ENCODE peak calls at places on chromosomes 3 and 15, in eight cellular contexts. One of them, this sample, is unnamed.

GRCh38 chr3:188941103-188941502 is 230.7 kb upstream of the TPRG1 start:
- DNase-seq in thyroid gland: no peak
- DNase-seq in A549: no peak
- DNase-seq in brain microvascular endothelial cell: no peak
- DNase-seq in astrocyte: no peak
- DNase-seq in heart left ventricle: no peak
- DNase-seq in upper lobe of right lung: no peak
- DNase-seq in H9: no peak
- DNase-seq in this sample: no peak

GRCh38 chr3:192772495-192772894 is 45.2 kb upstream of the FGF12 start:
- DNase-seq in upper lobe of right lung: no peak
- DNase-seq in H9: peak
- DNase-seq in heart left ventricle: no peak
- DNase-seq in astrocyte: peak
- DNase-seq in thyroid gland: peak
- DNase-seq in brain microvascular endothelial cell: peak
- DNase-seq in A549: no peak
- DNase-seq in this sample: peak

GRCh38 chr15:28019594-28020320 is 79.4 kb downstream of the OCA2 start:
- DNase-seq in brain microvascular endothelial cell: no peak
- DNase-seq in astrocyte: no peak
- DNase-seq in thyroid gland: no peak
- DNase-seq in A549: no peak
- DNase-seq in H9: peak
- DNase-seq in upper lobe of right lung: no peak
- DNase-seq in heart left ventricle: no peak
- DNase-seq in this sample: no peak

GRCh38 chr15:25712192-25712960 is 150.8 kb downstream of the ATP10A start:
- DNase-seq in thyroid gland: no peak
- DNase-seq in brain microvascular endothelial cell: no peak
- DNase-seq in A549: no peak
- DNase-seq in H9: no peak
- DNase-seq in upper lobe of right lung: no peak
- DNase-seq in astrocyte: no peak
- DNase-seq in heart left ventricle: no peak
- DNase-seq in this sample: no peak

GRCh38 chr3:135084404-135084803 is 289.3 kb downstream of the EPHB1 start:
- DNase-seq in H9: no peak
- DNase-seq in A549: no peak
- DNase-seq in astrocyte: peak
- DNase-seq in upper lobe of right lung: no peak
- DNase-seq in thyroid gland: peak
- DNase-seq in heart left ventricle: no peak
- DNase-seq in brain microvascular endothelial cell: no peak
- DNase-seq in this sample: no peak

GRCh38 chr3:178203152-178203551 is 333.1 kb upstream of the KCNMB2 start:
- DNase-seq in astrocyte: peak
- DNase-seq in H9: no peak
- DNase-seq in heart left ventricle: no peak
- DNase-seq in brain microvascular endothelial cell: no peak
- DNase-seq in A549: no peak
- DNase-seq in thyroid gland: no peak
- DNase-seq in upper lobe of right lung: no peak
- DNase-seq in this sample: no peak

GRCh38 chr15:67406257-67406861 is 114.6 kb upstream of the C15orf61 start:
- DNase-seq in thyroid gland: no peak
- DNase-seq in astrocyte: peak
- DNase-seq in heart left ventricle: no peak
- DNase-seq in upper lobe of right lung: no peak
- DNase-seq in H9: no peak
- DNase-seq in brain microvascular endothelial cell: peak
- DNase-seq in A549: no peak
- DNase-seq in this sample: no peak

GRCh38 chr15:52790166-52790708 is at the start of gene ONECUT1:
- DNase-seq in A549: peak
- DNase-seq in astrocyte: no peak
- DNase-seq in H9: peak
- DNase-seq in upper lobe of right lung: no peak
- DNase-seq in thyroid gland: peak
- DNase-seq in brain microvascular endothelial cell: no peak
- DNase-seq in heart left ventricle: no peak
- DNase-seq in this sample: no peak

GRCh38 chr3:52128118-52128683 is 26.0 kb downstream of the POC1A start:
- DNase-seq in H9: no peak
- DNase-seq in heart left ventricle: peak
- DNase-seq in astrocyte: peak
- DNase-seq in thyroid gland: peak
- DNase-seq in upper lobe of right lung: no peak
- DNase-seq in brain microvascular endothelial cell: peak
- DNase-seq in A549: peak
- DNase-seq in this sample: peak

GRCh38 chr3:66033241-66034138 is 5.2 kb downstream of the MAGI1 start:
- DNase-seq in astrocyte: no peak
- DNase-seq in brain microvascular endothelial cell: no peak
- DNase-seq in A549: no peak
- DNase-seq in upper lobe of right lung: no peak
- DNase-seq in H9: no peak
- DNase-seq in heart left ventricle: no peak
- DNase-seq in thyroid gland: no peak
- DNase-seq in this sample: no peak

DNA sequence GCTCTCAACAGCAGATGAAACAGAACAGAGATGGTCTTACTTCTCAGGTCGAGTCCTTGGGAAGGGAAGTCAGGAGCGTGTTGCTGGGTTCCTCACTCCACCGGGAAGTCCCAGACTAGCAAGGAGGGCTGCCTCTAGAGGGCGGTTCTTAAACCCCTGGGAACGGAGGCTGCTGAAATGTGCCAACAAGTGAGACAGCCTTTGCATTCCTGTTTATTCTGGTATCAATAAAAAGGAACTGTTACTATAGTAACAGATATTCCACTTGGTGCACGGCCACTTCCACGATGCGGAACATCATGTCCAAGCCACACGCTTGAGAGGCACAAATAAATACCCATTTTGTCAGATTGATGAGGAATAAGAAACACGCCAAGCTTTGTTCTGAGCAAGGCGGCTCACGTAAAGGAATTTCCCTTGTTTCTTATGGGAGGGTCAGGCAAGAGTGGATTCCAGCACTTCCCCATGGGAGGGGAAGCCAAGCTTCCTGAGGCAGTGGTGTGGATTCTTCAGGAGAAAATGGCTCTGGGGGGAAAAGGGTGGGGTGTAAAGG is at the start of gene FAM107A:
- DNase-seq in brain microvascular endothelial cell: peak
- DNase-seq in A549: no peak
- DNase-seq in H9: peak
- DNase-seq in heart left ventricle: no peak
- DNase-seq in astrocyte: peak
- DNase-seq in thyroid gland: peak
- DNase-seq in upper lobe of right lung: no peak
- DNase-seq in this sample: no peak
- TF ChIP-seq CTCF in brain microvascular endothelial cell: peak
- TF ChIP-seq CTCF in A549: no peak
- TF ChIP-seq CTCF in H9: peak
- TF ChIP-seq CTCF in heart left ventricle: no peak
- TF ChIP-seq CTCF in astrocyte: no peak
- TF ChIP-seq CTCF in thyroid gland: no peak
- TF ChIP-seq CTCF in upper lobe of right lung: peak
- TF ChIP-seq CTCF in this sample: no peak

GRCh38 chr3:184160456-184160855 is 5.3 kb downstream of the DVL3 start:
- DNase-seq in brain microvascular endothelial cell: peak
- DNase-seq in thyroid gland: no peak
- DNase-seq in upper lobe of right lung: no peak
- DNase-seq in astrocyte: peak
- DNase-seq in A549: no peak
- DNase-seq in H9: no peak
- DNase-seq in heart left ventricle: no peak
- DNase-seq in this sample: no peak
- H3K27ac ChIP-seq in brain microvascular endothelial cell: peak
- H3K27ac ChIP-seq in thyroid gland: peak
- H3K27ac ChIP-seq in upper lobe of right lung: peak
- H3K27ac ChIP-seq in astrocyte: peak
- H3K27ac ChIP-seq in A549: no peak
- H3K27ac ChIP-seq in H9: no peak
- H3K27ac ChIP-seq in heart left ventricle: no peak
- H3K27ac ChIP-seq in this sample: no peak

GRCh38 chr3:58784888-58785287 is 118.3 kb upstream of the FAM3D start:
- DNase-seq in astrocyte: no peak
- DNase-seq in H9: no peak
- DNase-seq in A549: no peak
- DNase-seq in brain microvascular endothelial cell: no peak
- DNase-seq in upper lobe of right lung: no peak
- DNase-seq in heart left ventricle: no peak
- DNase-seq in thyroid gland: no peak
- DNase-seq in this sample: no peak

GRCh38 chr3:58784425-58784824 is 117.9 kb upstream of the FAM3D start:
- DNase-seq in upper lobe of right lung: no peak
- DNase-seq in thyroid gland: no peak
- DNase-seq in H9: no peak
- DNase-seq in A549: no peak
- DNase-seq in heart left ventricle: no peak
- DNase-seq in brain microvascular endothelial cell: no peak
- DNase-seq in astrocyte: no peak
- DNase-seq in this sample: no peak

GRCh38 chr3:58779934-58780333 is 113.4 kb upstream of the FAM3D start:
- DNase-seq in upper lobe of right lung: no peak
- DNase-seq in heart left ventricle: no peak
- DNase-seq in astrocyte: no peak
- DNase-seq in A549: no peak
- DNase-seq in brain microvascular endothelial cell: no peak
- DNase-seq in H9: no peak
- DNase-seq in thyroid gland: no peak
- DNase-seq in this sample: no peak

GRCh38 chr3:58783845-58784244 is 117.3 kb upstream of the FAM3D start:
- DNase-seq in brain microvascular endothelial cell: no peak
- DNase-seq in upper lobe of right lung: no peak
- DNase-seq in heart left ventricle: no peak
- DNase-seq in A549: no peak
- DNase-seq in H9: no peak
- DNase-seq in astrocyte: no peak
- DNase-seq in thyroid gland: no peak
- DNase-seq in this sample: no peak
- TF ChIP-seq CTCF in brain microvascular endothelial cell: no peak
- TF ChIP-seq CTCF in upper lobe of right lung: no peak
- TF ChIP-seq CTCF in heart left ventricle: no peak
- TF ChIP-seq CTCF in A549: no peak
- TF ChIP-seq CTCF in H9: peak
- TF ChIP-seq CTCF in astrocyte: no peak
- TF ChIP-seq CTCF in thyroid gland: no peak
- TF ChIP-seq CTCF in this sample: no peak

GRCh38 chr15:31433574-31433973 is 106.9 kb downstream of the KLF13 start:
- DNase-seq in heart left ventricle: no peak
- DNase-seq in astrocyte: no peak
- DNase-seq in thyroid gland: no peak
- DNase-seq in H9: no peak
- DNase-seq in A549: no peak
- DNase-seq in brain microvascular endothelial cell: no peak
- DNase-seq in upper lobe of right lung: no peak
- DNase-seq in this sample: no peak
- H3K27ac ChIP-seq in heart left ventricle: no peak
- H3K27ac ChIP-seq in astrocyte: no peak
- H3K27ac ChIP-seq in thyroid gland: no peak
- H3K27ac ChIP-seq in H9: no peak
- H3K27ac ChIP-seq in A549: no peak
- H3K27ac ChIP-seq in brain microvascular endothelial cell: no peak
- H3K27ac ChIP-seq in upper lobe of right lung: peak
- H3K27ac ChIP-seq in this sample: no peak

DNA sequence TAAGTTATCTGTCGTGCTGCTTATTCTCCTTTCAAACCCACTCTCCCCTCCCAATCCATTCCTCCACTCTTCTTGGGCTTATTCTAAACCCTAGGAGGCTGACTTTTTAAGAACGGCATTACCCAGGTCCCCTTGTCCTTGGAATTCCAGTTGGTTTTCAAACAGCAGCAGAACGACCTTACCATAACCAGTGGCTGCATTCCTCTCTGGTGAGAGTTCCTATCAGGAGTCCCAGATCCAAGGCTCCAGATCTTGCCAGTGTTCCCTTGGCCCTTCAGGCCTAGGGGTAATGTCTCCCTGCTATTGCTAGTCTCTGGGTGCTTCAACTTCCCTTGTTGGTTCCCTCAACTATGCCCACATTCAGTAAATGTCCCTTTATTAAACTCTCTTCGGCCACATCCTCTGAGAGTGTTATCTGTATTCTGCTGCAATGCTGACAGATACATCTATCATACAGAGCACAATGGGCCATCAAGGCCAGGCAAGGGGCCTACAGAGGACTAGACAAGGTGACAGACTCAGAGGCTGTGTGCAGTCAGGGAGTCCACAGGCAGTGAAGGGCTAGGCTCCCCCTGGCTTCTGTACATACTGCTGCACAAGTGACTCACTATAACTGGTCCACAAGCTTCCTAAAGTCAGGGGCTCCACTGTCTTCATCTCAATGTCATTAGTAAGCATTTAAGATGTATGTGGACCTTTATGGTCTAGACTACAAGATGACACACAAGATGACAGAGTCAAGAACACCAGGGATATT is 10.1 kb downstream of the LYSMD2 start:
- DNase-seq in upper lobe of right lung: no peak
- DNase-seq in astrocyte: peak
- DNase-seq in H9: no peak
- DNase-seq in A549: peak
- DNase-seq in brain microvascular endothelial cell: peak
- DNase-seq in thyroid gland: no peak
- DNase-seq in heart left ventricle: no peak
- DNase-seq in this sample: no peak
- TF ChIP-seq CTCF in upper lobe of right lung: no peak
- TF ChIP-seq CTCF in astrocyte: no peak
- TF ChIP-seq CTCF in H9: no peak
- TF ChIP-seq CTCF in A549: no peak
- TF ChIP-seq CTCF in brain microvascular endothelial cell: peak
- TF ChIP-seq CTCF in thyroid gland: no peak
- TF ChIP-seq CTCF in heart left ventricle: no peak
- TF ChIP-seq CTCF in this sample: no peak

DNA sequence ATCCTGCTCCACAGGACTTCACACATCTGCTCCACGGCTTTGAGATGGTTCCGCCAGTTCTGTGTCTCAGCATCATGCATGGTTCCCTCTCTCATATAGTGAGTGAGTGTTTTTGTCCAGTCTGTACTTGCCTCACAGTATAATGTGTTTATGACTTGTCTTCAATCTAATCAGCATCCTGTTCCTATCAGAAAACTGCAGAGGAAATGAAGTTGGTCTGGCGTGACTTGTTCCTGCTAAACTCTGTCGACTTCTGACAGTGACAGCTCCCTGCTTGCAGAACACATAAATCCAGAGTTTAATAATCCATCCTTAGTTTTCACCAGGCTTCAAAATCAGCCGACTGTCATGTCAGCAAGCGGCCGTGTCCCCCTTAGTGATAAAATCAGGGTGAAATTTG is 222.3 kb downstream of the SLCO3A1 start:
- DNase-seq in upper lobe of right lung: no peak
- DNase-seq in astrocyte: no peak
- DNase-seq in A549: no peak
- DNase-seq in thyroid gland: no peak
- DNase-seq in heart left ventricle: no peak
- DNase-seq in brain microvascular endothelial cell: no peak
- DNase-seq in H9: no peak
- DNase-seq in this sample: no peak
- H3K27ac ChIP-seq in upper lobe of right lung: peak
- H3K27ac ChIP-seq in astrocyte: no peak
- H3K27ac ChIP-seq in A549: no peak
- H3K27ac ChIP-seq in thyroid gland: no peak
- H3K27ac ChIP-seq in heart left ventricle: no peak
- H3K27ac ChIP-seq in brain microvascular endothelial cell: no peak
- H3K27ac ChIP-seq in H9: no peak
- H3K27ac ChIP-seq in this sample: no peak

GRCh38 chr3:125593991-125594574 is 1.2 kb downstream of the OSBPL11 start:
- DNase-seq in astrocyte: no peak
- DNase-seq in thyroid gland: no peak
- DNase-seq in upper lobe of right lung: no peak
- DNase-seq in heart left ventricle: no peak
- DNase-seq in A549: no peak
- DNase-seq in H9: no peak
- DNase-seq in brain microvascular endothelial cell: no peak
- DNase-seq in this sample: no peak
- TF ChIP-seq CTCF in astrocyte: no peak
- TF ChIP-seq CTCF in thyroid gland: no peak
- TF ChIP-seq CTCF in upper lobe of right lung: no peak
- TF ChIP-seq CTCF in heart left ventricle: no peak
- TF ChIP-seq CTCF in A549: no peak
- TF ChIP-seq CTCF in H9: no peak
- TF ChIP-seq CTCF in brain microvascular endothelial cell: no peak
- TF ChIP-seq CTCF in this sample: no peak